ENCODE peak calls at places on chromosomes 2 and 18, in five cellular contexts. E is ovary, R is thyroid gland, G is endothelial cell of umbilical vein, K is transverse colon. T is an unnamed sample. For H3K27me3 and H3K9me3, the result is how much of the 10 kb centered on the place peaks cover.

GRCh38 chr2:173652311-173652710 is 297.6 kb downstream of the CDCA7 start:
- DNase-seq in K (no peak), G (no peak), R (no peak), E (no peak), T (peak)

GRCh38 chr2:175744000-175744399 is 258.1 kb downstream of the LNPK start:
- DNase-seq in G (no peak), E (no peak), R (no peak), K (no peak), T (no peak)

GRCh38 chr18:69538849-69539248 is 138.2 kb downstream of the DOK6 start:
- DNase-seq in E (no peak), R (no peak), K (no peak), G (no peak), T (no peak)

GRCh38 chr2:40450066-40450841 is 1.6 kb downstream of the SLC8A1 start:
- DNase-seq in E (no peak), K (no peak), R (no peak), G (peak), T (no peak)

GRCh38 chr18:42064109-42064508 is 109.1 kb downstream of the PIK3C3 start:
- DNase-seq in K (no peak), E (no peak), R (no peak), G (no peak), T (no peak)

GRCh38 chr18:6606411-6607085 is 123.0 kb upstream of the ARHGAP28 start:
- DNase-seq in E (no peak), G (no peak), R (no peak), K (no peak), T (no peak)

GRCh38 chr2:3523551-3524041 is 4.3 kb upstream of the ADI1 start:
- DNase-seq in E (no peak), R (no peak), G (peak), K (no peak), T (no peak)

GRCh38 chr2:7868836-7869235 is 813.0 kb upstream of the ID2 start:
- DNase-seq in E (no peak), R (no peak), K (no peak), G (no peak), T (no peak)

GRCh38 chr18:57150828-57151227 is 3.9 kb downstream of the BOD1L2 start:
- DNase-seq in G (no peak), R (no peak), E (no peak), K (no peak), T (no peak)

GRCh38 chr2:37020212-37020886 is 54.0 kb upstream of the STRN start:
- DNase-seq in R (peak), E (peak), K (peak), G (peak), T (peak)

GRCh38 chr2:17912266-17912691 is 33.8 kb downstream of the KCNS3 start:
- DNase-seq in E (no peak), K (no peak), G (no peak), R (peak), T (no peak)

GRCh38 chr2:139790807-139791206 is 1010.6 kb upstream of the NXPH2 start:
- DNase-seq in E (no peak), R (no peak), K (no peak), G (peak), T (no peak)

GRCh38 chr2:208255557-208256106 is 761 bp upstream of the IDH1 start:
- DNase-seq in E (no peak), R (no peak), G (no peak), K (no peak), T (no peak)

GRCh38 chr2:98461650-98462049 is 17.0 kb downstream of the INPP4A start:
- DNase-seq in E (no peak), K (no peak), R (no peak), G (no peak), T (peak)

GRCh38 chr2:44927979-44928659 is 13.4 kb upstream of the SIX3 start:
- DNase-seq in R (no peak), E (no peak), G (no peak), K (no peak), T (no peak)

GRCh38 chr2:26595146-26595545 is 46.0 kb downstream of the CIB4 start:
- DNase-seq in K (no peak), E (no peak), G (no peak), R (no peak), T (no peak)

GRCh38 chr2:231378028-231378722 is 17.3 kb upstream of the B3GNT7 start:
- DNase-seq in E (no peak), R (no peak), G (no peak), K (peak), T (no peak)

GRCh38 chr2:119491776-119492525 is 32.3 kb downstream of the SCTR start:
- DNase-seq in R (peak), G (peak), E (no peak), K (peak), T (peak)

GRCh38 chr18:77702686-77703085 is 453.0 kb downstream of the GALR1 start:
- DNase-seq in R (peak), G (no peak), K (no peak), E (no peak), T (peak)

GRCh38 chr2:207993141-207993763 is 32.1 kb downstream of the PLEKHM3 start:
- DNase-seq in E (no peak), R (no peak), K (no peak), G (no peak), T (peak)

GRCh38 chr18:1020731-1021344 is 116.2 kb downstream of the ADCYAP1 start:
- DNase-seq in K (no peak), E (no peak), G (no peak), R (no peak), T (no peak)

GRCh38 chr18:58338961-58339722 is 289.7 kb downstream of the ALPK2 start:
- DNase-seq in E (peak), R (no peak), G (peak), K (no peak), T (no peak)

GRCh38 chr2:134443814-134444480 is 190.1 kb downstream of the MGAT5 start:
- DNase-seq in K (no peak), R (no peak), G (peak), E (no peak), T (no peak)

GRCh38 chr2:196590286-196590685 is 49.2 kb upstream of the CCDC150 start:
- DNase-seq in K (no peak), E (no peak), R (no peak), G (no peak), T (no peak)

GRCh38 chr18:25251127-25251526 is 100.8 kb downstream of the ZNF521 start:
- DNase-seq in E (no peak), K (no peak), G (no peak), R (no peak), T (no peak)

GRCh38 chr2:51469102-51469501 is 437.2 kb upstream of the NRXN1 start:
- DNase-seq in K (no peak), E (no peak), G (no peak), R (no peak), T (no peak)

GRCh38 chr2:121071058-121071504 is 213.9 kb downstream of the TFCP2L1 start:
- DNase-seq in E (peak), K (peak), R (peak), G (peak), T (peak)

GRCh38 chr2:222300725-222301295 is 2.0 kb upstream of the PAX3 start:
- DNase-seq in E (no peak), K (no peak), R (no peak), G (no peak), T (no peak)

DNA sequence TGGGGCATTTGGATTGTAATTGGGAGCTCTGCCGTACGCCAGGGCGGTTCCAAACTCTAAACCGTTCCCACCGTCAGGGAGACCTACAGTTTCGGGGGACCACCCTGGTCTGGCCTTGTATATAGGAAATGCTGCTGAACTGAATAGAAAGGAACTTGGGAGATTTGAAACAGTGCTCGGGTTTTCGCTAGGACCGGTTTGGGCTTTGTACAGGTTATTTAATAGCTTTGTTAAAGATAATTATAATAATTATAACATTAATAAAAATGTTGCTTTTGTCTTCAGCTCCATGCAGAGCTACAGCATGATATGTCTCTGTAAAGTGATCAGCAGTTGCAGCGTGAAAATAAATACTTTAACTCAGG is 2.4 kb downstream of the SP5 start:
- DNase-seq in K (no peak), E (no peak), R (no peak), G (no peak), T (no peak)
- H3K27me3 ChIP-seq in K (half or more), E (under half), R (under half), G (under half), T (under half)

GRCh38 chr2:238606311-238606710 is 179.6 kb downstream of the ASB1 start:
- DNase-seq in R (no peak), G (no peak), K (no peak), E (no peak), T (no peak)
- H3K9me3 ChIP-seq in R (under half), G (under half), K (under half), E (under half), T (under half)

DNA sequence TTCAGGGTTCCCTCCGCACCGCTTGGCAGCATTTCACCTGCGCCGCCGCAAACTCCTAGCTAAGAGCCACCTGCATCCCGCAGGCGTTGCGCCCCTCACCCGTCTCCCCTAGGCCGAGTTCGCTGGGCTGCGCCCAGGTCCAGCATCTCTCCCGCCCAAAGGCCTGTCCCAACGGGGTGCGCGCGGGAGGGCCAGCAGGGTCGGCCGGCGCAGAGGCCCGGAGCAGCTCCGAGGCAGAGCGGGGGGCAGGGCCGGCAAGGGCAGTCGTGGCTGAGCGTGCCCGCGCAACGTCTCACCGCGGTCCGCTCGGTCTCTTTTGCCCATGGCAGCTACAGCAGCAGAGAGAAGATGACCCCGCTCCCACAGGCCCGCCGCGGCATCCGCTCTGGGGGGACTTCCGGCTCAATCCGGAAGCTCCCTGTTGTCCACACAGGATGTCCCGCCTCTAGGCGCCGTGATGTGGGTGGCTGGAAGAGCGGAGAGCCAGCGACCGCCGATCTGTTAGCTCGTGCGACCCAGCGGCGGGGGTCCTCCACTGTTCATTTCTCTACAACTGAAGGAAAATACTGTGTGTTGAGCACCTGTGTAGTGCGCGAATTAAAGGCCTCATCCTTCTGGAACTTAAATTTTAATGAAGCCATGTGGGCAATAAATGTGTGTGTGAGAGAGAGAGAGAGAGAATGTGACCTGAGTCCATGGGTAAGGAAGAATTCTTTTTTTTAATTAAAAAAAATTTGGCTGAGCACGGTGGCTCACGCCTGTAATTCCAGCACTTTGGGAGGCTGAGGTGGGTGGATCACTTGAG is at the start of gene ERCC3:
- DNase-seq in R (peak), E (peak), K (peak), G (peak), T (peak)
- TF ChIP-seq POLR2A in R (peak), E (no peak), K (peak), G (peak), T (no peak)

DNA sequence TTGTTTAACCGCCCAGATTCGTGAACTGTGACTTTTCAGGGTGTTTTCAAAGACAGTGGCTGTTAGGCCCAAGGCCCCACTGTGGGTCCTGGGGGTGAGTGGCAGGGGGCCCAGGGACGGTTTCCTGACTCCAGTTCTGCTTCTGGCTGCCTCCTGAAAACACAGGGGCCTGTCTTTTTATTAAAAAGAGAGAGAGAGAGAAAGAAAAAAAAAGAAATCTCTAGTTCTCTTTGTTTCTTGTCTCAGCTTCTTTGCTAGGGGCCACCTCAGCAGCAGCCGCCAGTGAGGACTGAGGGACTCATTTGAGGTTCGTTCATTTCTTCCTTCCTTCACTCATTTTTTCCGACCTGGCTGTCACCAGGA is 15.4 kb upstream of the E2F6 start:
- DNase-seq in K (no peak), R (no peak), G (no peak), E (no peak), T (no peak)
- H3K27me3 ChIP-seq in K (half or more), R (under half), G (under half), E (under half), T (under half)

GRCh38 chr2:240528406-240529040 is 29.3 kb downstream of the ANKMY1 start:
- DNase-seq in G (no peak), E (no peak), K (no peak), R (no peak), T (no peak)
- H3K9me3 ChIP-seq in G (under half), E (under half), K (under half), R (under half), T (under half)

GRCh38 chr18:35041752-35042379 is 653 bp downstream of the MAPRE2 start:
- DNase-seq in G (no peak), R (no peak), K (no peak), E (no peak), T (no peak)

GRCh38 chr18:35040638-35040987 is 600 bp upstream of the MAPRE2 start:
- DNase-seq in K (no peak), E (no peak), G (no peak), R (no peak), T (no peak)

GRCh38 chr18:35042389-35043066 is 1.3 kb downstream of the MAPRE2 start:
- DNase-seq in E (no peak), K (no peak), G (peak), R (no peak), T (no peak)

GRCh38 chr18:35039633-35040032 is 1.6 kb upstream of the MAPRE2 start:
- DNase-seq in K (no peak), E (no peak), R (no peak), G (peak), T (no peak)

DNA sequence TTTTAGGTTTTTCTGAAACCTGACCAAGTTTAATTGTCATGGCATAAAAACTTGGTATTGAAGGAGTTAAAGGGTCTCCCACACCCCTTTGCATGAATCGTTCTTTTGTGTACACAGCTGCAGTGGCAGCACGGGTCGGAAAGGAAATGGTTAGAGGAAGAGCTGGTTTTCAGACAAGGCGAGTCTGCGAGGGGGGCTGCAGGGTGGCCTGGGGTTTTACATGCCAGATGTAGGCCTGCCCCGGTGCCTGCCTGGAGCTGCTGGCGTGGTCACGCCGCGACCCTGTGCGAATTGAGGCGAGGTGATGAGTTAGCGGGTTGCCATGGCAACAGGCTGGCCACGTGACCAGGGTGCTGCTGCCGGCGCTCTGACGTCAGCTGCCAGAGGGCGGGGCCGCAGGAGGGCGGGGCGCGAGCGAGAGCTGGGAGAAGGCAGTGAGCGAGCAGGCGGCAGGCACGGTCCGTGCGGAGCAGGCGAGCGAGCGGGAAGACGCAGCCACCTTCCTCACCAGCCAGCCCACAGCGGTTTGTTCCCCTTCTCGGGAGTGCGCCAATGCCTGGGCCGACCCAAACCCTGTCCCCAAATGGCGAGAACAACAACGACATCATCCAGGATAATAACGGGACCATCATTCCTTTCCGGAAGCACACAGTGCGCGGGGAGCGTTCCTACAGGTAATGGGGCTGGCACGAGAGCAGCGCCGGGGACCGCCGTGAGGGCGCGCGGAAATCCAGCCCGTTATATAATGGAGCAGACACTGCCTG is at the start of gene MAPRE2:
- DNase-seq in R (peak), E (peak), K (peak), G (peak), T (peak)
- TF ChIP-seq POLR2A in R (peak), E (peak), K (peak), G (peak), T (peak)

DNA sequence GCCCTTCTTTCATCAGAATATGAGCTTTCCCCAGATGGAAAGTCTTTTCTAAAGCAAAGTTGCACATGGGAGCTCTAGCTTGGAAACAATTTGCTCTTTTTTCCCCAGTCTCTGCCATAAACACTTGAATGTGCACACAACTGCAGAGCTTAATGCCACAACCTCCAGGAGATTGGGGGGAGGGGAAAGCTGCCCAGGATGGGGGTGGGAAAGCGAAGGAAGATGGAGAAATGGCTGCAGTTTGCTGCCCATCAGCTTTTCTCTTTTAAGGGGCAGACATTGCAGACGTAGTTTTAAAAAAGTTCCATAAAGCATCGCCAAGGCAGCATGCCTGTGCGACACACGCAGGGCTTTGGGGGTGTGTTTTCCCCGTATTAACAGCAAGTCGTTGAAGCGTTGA is 1.5 kb downstream of the ACKR3 start:
- DNase-seq in G (no peak), K (no peak), R (peak), E (no peak), T (no peak)
- H3K27me3 ChIP-seq in G (under half), K (under half), R (under half), E (under half), T (under half)

GRCh38 chr18:73218293-73218692 is 350.5 kb upstream of the NETO1 start:
- DNase-seq in E (no peak), R (no peak), K (no peak), G (no peak), T (no peak)
- H3K9me3 ChIP-seq in E (under half), R (under half), K (under half), G (under half), T (under half)

GRCh38 chr2:33617401-33617800 is 18.3 kb upstream of the FAM98A start:
- DNase-seq in R (no peak), G (no peak), K (no peak), E (no peak), T (no peak)
- TF ChIP-seq POLR2A in R (no peak), G (no peak), K (no peak), E (no peak), T (no peak)

T was measured in adrenal gland.